ENCODE peak calls at places on chromosomes 16 and 17, in nine cellular contexts. One of them, this sample, is unnamed.

GRCh38 chr17:41678907-41679739 is 9.6 kb upstream of the EIF1 start:
- DNase-seq in mesothelial cell of epicardium: no peak
- DNase-seq in GM04503: no peak
- DNase-seq in stimulated activated CD4-positive, alpha-beta T cell treated with anti-CD3 and anti-CD28 coated beads, Interleukin-1b, Interleukin-23, amount 100 ng/mL, for 1 hour: no peak
- DNase-seq in AG08395: peak
- DNase-seq in RWPE1: no peak
- DNase-seq in activated effector memory CD4-positive, alpha-beta T cell treated with Interleukin-2 at 50 U/mL for 16 hours: peak
- DNase-seq in SW 1271: no peak
- DNase-seq in GM13976: no peak
- DNase-seq in this sample: no peak

GRCh38 chr16:21619765-21620462 is 20.5 kb downstream of the METTL9 start:
- DNase-seq in SW 1271: no peak
- DNase-seq in GM13976: no peak
- DNase-seq in activated effector memory CD4-positive, alpha-beta T cell treated with Interleukin-2 at 50 U/mL for 16 hours: no peak
- DNase-seq in AG08395: no peak
- DNase-seq in stimulated activated CD4-positive, alpha-beta T cell treated with anti-CD3 and anti-CD28 coated beads, Interleukin-1b, Interleukin-23, amount 100 ng/mL, for 1 hour: no peak
- DNase-seq in mesothelial cell of epicardium: no peak
- DNase-seq in RWPE1: no peak
- DNase-seq in GM04503: no peak
- DNase-seq in this sample: no peak

GRCh38 chr16:89412811-89413210 is 77.5 kb downstream of the ANKRD11 start:
- DNase-seq in mesothelial cell of epicardium: no peak
- DNase-seq in GM04503: no peak
- DNase-seq in GM13976: no peak
- DNase-seq in AG08395: no peak
- DNase-seq in stimulated activated CD4-positive, alpha-beta T cell treated with anti-CD3 and anti-CD28 coated beads, Interleukin-1b, Interleukin-23, amount 100 ng/mL, for 1 hour: no peak
- DNase-seq in SW 1271: no peak
- DNase-seq in RWPE1: no peak
- DNase-seq in activated effector memory CD4-positive, alpha-beta T cell treated with Interleukin-2 at 50 U/mL for 16 hours: no peak
- DNase-seq in this sample: no peak

GRCh38 chr16:31006086-31006385 is 4.4 kb downstream of the STX1B start:
- DNase-seq in SW 1271: no peak
- DNase-seq in AG08395: no peak
- DNase-seq in RWPE1: no peak
- DNase-seq in mesothelial cell of epicardium: no peak
- DNase-seq in GM04503: no peak
- DNase-seq in activated effector memory CD4-positive, alpha-beta T cell treated with Interleukin-2 at 50 U/mL for 16 hours: no peak
- DNase-seq in GM13976: no peak
- DNase-seq in stimulated activated CD4-positive, alpha-beta T cell treated with anti-CD3 and anti-CD28 coated beads, Interleukin-1b, Interleukin-23, amount 100 ng/mL, for 1 hour: no peak
- DNase-seq in this sample: peak

GRCh38 chr17:3980381-3980975 is 16.2 kb upstream of the ATP2A3 start:
- DNase-seq in activated effector memory CD4-positive, alpha-beta T cell treated with Interleukin-2 at 50 U/mL for 16 hours: no peak
- DNase-seq in RWPE1: no peak
- DNase-seq in stimulated activated CD4-positive, alpha-beta T cell treated with anti-CD3 and anti-CD28 coated beads, Interleukin-1b, Interleukin-23, amount 100 ng/mL, for 1 hour: no peak
- DNase-seq in AG08395: no peak
- DNase-seq in SW 1271: no peak
- DNase-seq in mesothelial cell of epicardium: no peak
- DNase-seq in GM13976: no peak
- DNase-seq in GM04503: no peak
- DNase-seq in this sample: no peak

GRCh38 chr17:43766413-43767052 is 7.9 kb upstream of the SOST start:
- DNase-seq in RWPE1: peak
- DNase-seq in AG08395: peak
- DNase-seq in mesothelial cell of epicardium: no peak
- DNase-seq in stimulated activated CD4-positive, alpha-beta T cell treated with anti-CD3 and anti-CD28 coated beads, Interleukin-1b, Interleukin-23, amount 100 ng/mL, for 1 hour: no peak
- DNase-seq in activated effector memory CD4-positive, alpha-beta T cell treated with Interleukin-2 at 50 U/mL for 16 hours: peak
- DNase-seq in GM13976: no peak
- DNase-seq in SW 1271: no peak
- DNase-seq in GM04503: no peak
- DNase-seq in this sample: peak

GRCh38 chr17:81899514-81900166 is 2.4 kb upstream of the NPB start:
- DNase-seq in AG08395: no peak
- DNase-seq in stimulated activated CD4-positive, alpha-beta T cell treated with anti-CD3 and anti-CD28 coated beads, Interleukin-1b, Interleukin-23, amount 100 ng/mL, for 1 hour: no peak
- DNase-seq in RWPE1: no peak
- DNase-seq in mesothelial cell of epicardium: peak
- DNase-seq in GM04503: no peak
- DNase-seq in SW 1271: no peak
- DNase-seq in activated effector memory CD4-positive, alpha-beta T cell treated with Interleukin-2 at 50 U/mL for 16 hours: no peak
- DNase-seq in GM13976: no peak
- DNase-seq in this sample: no peak

GRCh38 chr17:69410671-69411070 is 3.8 kb upstream of the MAP2K6 start:
- DNase-seq in mesothelial cell of epicardium: no peak
- DNase-seq in GM13976: no peak
- DNase-seq in AG08395: no peak
- DNase-seq in activated effector memory CD4-positive, alpha-beta T cell treated with Interleukin-2 at 50 U/mL for 16 hours: no peak
- DNase-seq in RWPE1: no peak
- DNase-seq in GM04503: no peak
- DNase-seq in stimulated activated CD4-positive, alpha-beta T cell treated with anti-CD3 and anti-CD28 coated beads, Interleukin-1b, Interleukin-23, amount 100 ng/mL, for 1 hour: no peak
- DNase-seq in SW 1271: no peak
- DNase-seq in this sample: no peak

GRCh38 chr17:74833501-74834361 is 26.0 kb downstream of the GRIN2C start:
- DNase-seq in AG08395: peak
- DNase-seq in GM13976: peak
- DNase-seq in RWPE1: peak
- DNase-seq in activated effector memory CD4-positive, alpha-beta T cell treated with Interleukin-2 at 50 U/mL for 16 hours: no peak
- DNase-seq in stimulated activated CD4-positive, alpha-beta T cell treated with anti-CD3 and anti-CD28 coated beads, Interleukin-1b, Interleukin-23, amount 100 ng/mL, for 1 hour: no peak
- DNase-seq in SW 1271: peak
- DNase-seq in mesothelial cell of epicardium: no peak
- DNase-seq in GM04503: peak
- DNase-seq in this sample: peak

GRCh38 chr17:48626470-48627241 is 498 bp upstream of the HOXB9 start:
- DNase-seq in stimulated activated CD4-positive, alpha-beta T cell treated with anti-CD3 and anti-CD28 coated beads, Interleukin-1b, Interleukin-23, amount 100 ng/mL, for 1 hour: no peak
- DNase-seq in RWPE1: no peak
- DNase-seq in GM04503: no peak
- DNase-seq in mesothelial cell of epicardium: peak
- DNase-seq in SW 1271: no peak
- DNase-seq in AG08395: peak
- DNase-seq in activated effector memory CD4-positive, alpha-beta T cell treated with Interleukin-2 at 50 U/mL for 16 hours: no peak
- DNase-seq in GM13976: peak
- DNase-seq in this sample: no peak

GRCh38 chr16:66457888-66458287 is 30.8 kb downstream of the BEAN1 start:
- DNase-seq in stimulated activated CD4-positive, alpha-beta T cell treated with anti-CD3 and anti-CD28 coated beads, Interleukin-1b, Interleukin-23, amount 100 ng/mL, for 1 hour: no peak
- DNase-seq in RWPE1: peak
- DNase-seq in GM04503: peak
- DNase-seq in SW 1271: no peak
- DNase-seq in mesothelial cell of epicardium: no peak
- DNase-seq in activated effector memory CD4-positive, alpha-beta T cell treated with Interleukin-2 at 50 U/mL for 16 hours: no peak
- DNase-seq in GM13976: no peak
- DNase-seq in AG08395: peak
- DNase-seq in this sample: no peak

GRCh38 chr16:62225675-62226074 is 189.4 kb upstream of the CDH8 start:
- DNase-seq in stimulated activated CD4-positive, alpha-beta T cell treated with anti-CD3 and anti-CD28 coated beads, Interleukin-1b, Interleukin-23, amount 100 ng/mL, for 1 hour: no peak
- DNase-seq in GM13976: no peak
- DNase-seq in SW 1271: no peak
- DNase-seq in GM04503: no peak
- DNase-seq in activated effector memory CD4-positive, alpha-beta T cell treated with Interleukin-2 at 50 U/mL for 16 hours: no peak
- DNase-seq in RWPE1: peak
- DNase-seq in mesothelial cell of epicardium: peak
- DNase-seq in AG08395: no peak
- DNase-seq in this sample: peak

GRCh38 chr17:38460082-38460715 is 31.9 kb downstream of the ARHGAP23 start:
- DNase-seq in activated effector memory CD4-positive, alpha-beta T cell treated with Interleukin-2 at 50 U/mL for 16 hours: no peak
- DNase-seq in stimulated activated CD4-positive, alpha-beta T cell treated with anti-CD3 and anti-CD28 coated beads, Interleukin-1b, Interleukin-23, amount 100 ng/mL, for 1 hour: no peak
- DNase-seq in mesothelial cell of epicardium: no peak
- DNase-seq in AG08395: no peak
- DNase-seq in GM13976: peak
- DNase-seq in GM04503: no peak
- DNase-seq in RWPE1: no peak
- DNase-seq in SW 1271: no peak
- DNase-seq in this sample: no peak

GRCh38 chr17:75778861-75779249 is 5.8 kb upstream of the UNK start:
- DNase-seq in activated effector memory CD4-positive, alpha-beta T cell treated with Interleukin-2 at 50 U/mL for 16 hours: no peak
- DNase-seq in GM04503: no peak
- DNase-seq in SW 1271: no peak
- DNase-seq in stimulated activated CD4-positive, alpha-beta T cell treated with anti-CD3 and anti-CD28 coated beads, Interleukin-1b, Interleukin-23, amount 100 ng/mL, for 1 hour: no peak
- DNase-seq in mesothelial cell of epicardium: no peak
- DNase-seq in GM13976: peak
- DNase-seq in RWPE1: no peak
- DNase-seq in AG08395: no peak
- DNase-seq in this sample: no peak

GRCh38 chr17:64938925-64939474 is 19.7 kb upstream of the LRRC37A3 start:
- DNase-seq in stimulated activated CD4-positive, alpha-beta T cell treated with anti-CD3 and anti-CD28 coated beads, Interleukin-1b, Interleukin-23, amount 100 ng/mL, for 1 hour: no peak
- DNase-seq in AG08395: peak
- DNase-seq in mesothelial cell of epicardium: no peak
- DNase-seq in SW 1271: no peak
- DNase-seq in RWPE1: no peak
- DNase-seq in GM04503: no peak
- DNase-seq in activated effector memory CD4-positive, alpha-beta T cell treated with Interleukin-2 at 50 U/mL for 16 hours: no peak
- DNase-seq in GM13976: peak
- DNase-seq in this sample: peak

GRCh38 chr17:33939959-33940358 is 315.1 kb upstream of the CCL2 start:
- DNase-seq in RWPE1: no peak
- DNase-seq in SW 1271: no peak
- DNase-seq in mesothelial cell of epicardium: no peak
- DNase-seq in activated effector memory CD4-positive, alpha-beta T cell treated with Interleukin-2 at 50 U/mL for 16 hours: no peak
- DNase-seq in GM04503: no peak
- DNase-seq in AG08395: no peak
- DNase-seq in stimulated activated CD4-positive, alpha-beta T cell treated with anti-CD3 and anti-CD28 coated beads, Interleukin-1b, Interleukin-23, amount 100 ng/mL, for 1 hour: no peak
- DNase-seq in GM13976: no peak
- DNase-seq in this sample: no peak

This sample was measured in WERI-Rb-1.